ENCODE peak calls at places on chromosomes 1 and 21, in ten cellular contexts. Q, E, B, L, A, Y, F, V, G and O are unnamed samples.

GRCh38 chr21:16071082-16071481 is 341.3 kb downstream of the USP25 start:
- DNase-seq in Q (no peak), E (no peak), B (no peak), L (no peak), A (no peak), Y (no peak), F (no peak), V (no peak), G (no peak), O (peak; percentile 19)

GRCh38 chr1:168419746-168420145 is 124.1 kb downstream of the XCL2 start:
- DNase-seq in Q (no peak), E (no peak), B (no peak), L (no peak), A (no peak), Y (no peak), F (no peak), V (no peak), G (no peak), O (no peak)

GRCh38 chr1:151596166-151596933 is 15.5 kb upstream of the SNX27 start:
- DNase-seq in Q (no peak), E (no peak), B (no peak), L (no peak), A (peak; percentile 57), Y (peak; percentile 49), F (peak; percentile 67), V (no peak), G (no peak), O (peak; percentile 30)

GRCh38 chr1:17725084-17725718 is 29.9 kb upstream of the ACTL8 start:
- DNase-seq in Q (no peak), E (no peak), B (no peak), L (no peak), A (no peak), Y (no peak), F (no peak), V (no peak), G (no peak), O (no peak)

GRCh38 chr1:15858069-15858670 is 10.7 kb downstream of the SPEN start:
- DNase-seq in Q (no peak), E (no peak), B (no peak), L (no peak), A (no peak), Y (no peak), F (no peak), V (no peak), G (no peak), O (no peak)

GRCh38 chr1:188154196-188154595 is 1325.4 kb downstream of the PLA2G4A start:
- DNase-seq in Q (no peak), E (no peak), B (no peak), L (no peak), A (no peak), Y (no peak), F (no peak), V (no peak), G (no peak), O (no peak)

GRCh38 chr1:228096416-228097332 is 6.5 kb downstream of the C1orf35 start:
- DNase-seq in Q (no peak), E (no peak), B (peak; percentile 10), L (no peak), A (no peak), Y (no peak), F (no peak), V (no peak), G (no peak), O (no peak)

GRCh38 chr1:212683357-212683722 is 16.3 kb downstream of the BATF3 start:
- DNase-seq in Q (no peak), E (peak; percentile 38), B (peak; percentile 35), L (peak; percentile 63), A (no peak), Y (no peak), F (no peak), V (no peak), G (no peak), O (no peak)

GRCh38 chr1:36207339-36207738 is 16.9 kb upstream of the THRAP3 start:
- DNase-seq in Q (no peak), E (peak; percentile 29), B (no peak), L (peak; percentile 44), A (no peak), Y (no peak), F (peak; percentile 75), V (peak; percentile 61), G (peak; percentile 83), O (peak; percentile 21)

GRCh38 chr1:61851849-61852692 is 109.8 kb downstream of the PATJ start:
- DNase-seq in Q (no peak), E (no peak), B (no peak), L (no peak), A (peak; percentile 74), Y (peak; percentile 6), F (no peak), V (no peak), G (no peak), O (no peak)

GRCh38 chr1:196660912-196661311 is 9.1 kb downstream of the CFH start:
- DNase-seq in Q (no peak), E (no peak), B (no peak), L (no peak), A (peak; percentile 53), Y (peak; percentile 36), F (peak; percentile 31), V (no peak), G (no peak), O (peak; percentile 50)

GRCh38 chr1:17594690-17595601 is 55.4 kb downstream of the ARHGEF10L start:
- DNase-seq in Q (no peak), E (no peak), B (no peak), L (no peak), A (no peak), Y (no peak), F (no peak), V (no peak), G (no peak), O (no peak)

GRCh38 chr1:2789986-2790581 is 11.4 kb downstream of the TTC34 start:
- DNase-seq in Q (no peak), E (no peak), B (no peak), L (no peak), A (no peak), Y (no peak), F (peak; percentile 2), V (peak; percentile 47), G (no peak), O (no peak)

GRCh38 chr1:171965802-171966201 is 124.5 kb downstream of the DNM3 start:
- DNase-seq in Q (no peak), E (no peak), B (no peak), L (no peak), A (no peak), Y (no peak), F (no peak), V (no peak), G (no peak), O (no peak)

GRCh38 chr1:167447521-167448136 is 70.7 kb downstream of the CD247 start:
- DNase-seq in Q (no peak), E (peak; percentile 64), B (no peak), L (no peak), A (no peak), Y (peak; percentile 24), F (peak; percentile 54), V (no peak), G (peak; percentile 64), O (no peak)

GRCh38 chr1:234999513-234999940 is 129.1 kb downstream of the TOMM20 start:
- DNase-seq in Q (no peak), E (no peak), B (no peak), L (no peak), A (no peak), Y (no peak), F (no peak), V (no peak), G (no peak), O (no peak)

GRCh38 chr1:3819626-3820245 is 23.4 kb upstream of the LRRC47 start:
- DNase-seq in Q (no peak), E (no peak), B (peak; percentile 3), L (no peak), A (no peak), Y (no peak), F (no peak), V (no peak), G (no peak), O (no peak)

GRCh38 chr1:197696372-197696771 is 78.9 kb downstream of the DENND1B start:
- DNase-seq in Q (no peak), E (no peak), B (no peak), L (no peak), A (peak; percentile 26), Y (no peak), F (no peak), V (no peak), G (no peak), O (no peak)

GRCh38 chr1:172533511-172534116 is 664 bp downstream of the SUCO start:
- DNase-seq in Q (peak; percentile 16), E (no peak), B (no peak), L (no peak), A (peak; percentile 61), Y (no peak), F (peak; percentile 25), V (no peak), G (peak; percentile 30), O (peak; percentile 52)

GRCh38 chr1:179142889-179143299 is 61.0 kb downstream of the TOR3A start:
- DNase-seq in Q (no peak), E (no peak), B (no peak), L (no peak), A (peak; percentile 97), Y (peak; percentile 66), F (no peak), V (no peak), G (no peak), O (no peak)
- TF ChIP-seq POLR2A in Q (peak; percentile 44), E (peak; percentile 21), B (peak; percentile 23), L (no peak), A (peak; percentile 99), Y (no peak), F (peak; percentile 39), V (peak; percentile 46), G (no peak), O (no peak)

DNA sequence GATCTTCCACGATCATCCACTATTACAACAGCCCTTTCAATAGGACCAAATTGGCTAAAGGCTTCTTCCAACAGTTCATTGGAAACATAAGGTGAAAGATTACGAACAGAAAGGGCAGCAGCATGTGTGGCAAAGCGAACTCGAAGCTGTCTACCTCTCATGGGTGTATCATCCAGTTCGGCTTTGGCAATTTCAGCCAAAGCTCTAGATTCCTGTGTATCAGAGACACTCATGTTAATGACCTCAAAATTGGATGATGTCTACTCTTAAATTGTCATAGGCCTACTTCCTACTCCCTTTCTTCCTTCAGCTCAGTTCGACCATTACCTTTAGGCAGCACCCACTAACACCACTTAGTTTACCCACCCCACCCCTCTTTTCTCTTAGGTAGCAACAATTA is 2.2 kb downstream of the SFPQ start:
- DNase-seq in Q (no peak), E (no peak), B (no peak), L (no peak), A (no peak), Y (no peak), F (no peak), V (no peak), G (no peak), O (no peak)
- TF ChIP-seq POLR2A in Q (no peak), E (no peak), B (no peak), L (peak; percentile 50), A (no peak), Y (no peak), F (no peak), V (no peak), G (no peak), O (no peak)

GRCh38 chr1:201184734-201185453 is 5.7 kb upstream of the IGFN1 start:
- DNase-seq in Q (no peak), E (peak; percentile 25), B (peak; percentile 81), L (no peak), A (peak; percentile 38), Y (peak; percentile 29), F (peak; percentile 64), V (no peak), G (peak; percentile 33), O (peak; percentile 53)
- TF ChIP-seq POLR2A in Q (no peak), E (no peak), B (no peak), L (no peak), A (no peak), Y (no peak), F (no peak), V (no peak), G (no peak), O (no peak)

GRCh38 chr1:56578963-56579875 is at the start of gene PLPP3:
- DNase-seq in Q (peak; percentile 8), E (peak; percentile 83), B (peak; percentile 89), L (no peak), A (peak; percentile 94), Y (peak; percentile 81), F (peak; percentile 90), V (peak; percentile 90), G (peak; percentile 87), O (peak; percentile 92)
- TF ChIP-seq POLR2A in Q (peak; percentile 82), E (peak; percentile 91), B (peak; percentile 94), L (no peak), A (peak; percentile 93), Y (peak; percentile 75), F (peak; percentile 96), V (peak; percentile 95), G (no peak), O (peak; percentile 63)